ENCODE peak calls at places on chromosome 4, in eight cellular contexts. D is cardiac muscle cell; K is endodermal cell; E is tibial artery; O is CD4-positive, alpha-beta T cell; F is pancreas; P is lower lobe of right lung; X is prostate gland. B is an unnamed sample.
A peak's percentile ranks its signal among the peaks of the same experiment; 100 is the strongest.

GRCh38 chr4:182010876-182011275 is 232.3 kb upstream of the TENM3 start:
- DNase-seq in D (peak; percentile 12), K (no peak), E (no peak), O (no peak), F (no peak), P (no peak), X (no peak), B (no peak)

GRCh38 chr4:176185068-176185467 is 10.3 kb downstream of the SPATA4 start:
- DNase-seq in D (peak; percentile 42), K (no peak), E (no peak), O (no peak), F (no peak), P (no peak), X (no peak), B (no peak)

GRCh38 chr4:2733844-2734574 is 22.1 kb downstream of the TNIP2 start:
- DNase-seq in D (no peak), K (no peak), E (no peak), O (no peak), F (no peak), P (no peak), X (no peak), B (peak; percentile 27)

GRCh38 chr4:10655968-10656367 is 28.6 kb downstream of the CLNK start:
- DNase-seq in D (peak; percentile 40), K (no peak), E (no peak), O (no peak), F (no peak), P (no peak), X (no peak), B (no peak)

GRCh38 chr4:8267077-8267476 is 2.5 kb upstream of the HTRA3 start:
- DNase-seq in D (peak; percentile 88), K (peak; percentile 90), E (peak; percentile 73), O (no peak), F (peak; percentile 64), P (peak; percentile 85), X (peak; percentile 60), B (no peak)

GRCh38 chr4:155889036-155889793 is 14.3 kb upstream of the TDO2 start:
- DNase-seq in D (peak; percentile 96), K (no peak), E (peak; percentile 24), O (no peak), F (peak; percentile 39), P (no peak), X (no peak), B (no peak)

GRCh38 chr4:79258614-79259176 is 67.2 kb downstream of the NAA11 start:
- DNase-seq in D (no peak), K (no peak), E (no peak), O (no peak), F (no peak), P (no peak), X (no peak), B (no peak)

GRCh38 chr4:101678180-101678579 is 112.3 kb upstream of the BANK1 start:
- DNase-seq in D (no peak), K (no peak), E (no peak), O (no peak), F (no peak), P (no peak), X (no peak), B (no peak)

GRCh38 chr4:153159016-153159415 is 45.2 kb upstream of the TRIM2 start:
- DNase-seq in D (no peak), K (no peak), E (no peak), O (no peak), F (no peak), P (no peak), X (no peak), B (no peak)

GRCh38 chr4:110619401-110620247 is 3.3 kb downstream of the PITX2 start:
- DNase-seq in D (no peak), K (peak; percentile 95), E (no peak), O (no peak), F (no peak), P (no peak), X (no peak), B (no peak)

GRCh38 chr4:110616162-110617062 is 6.5 kb downstream of the PITX2 start:
- DNase-seq in D (no peak), K (peak; percentile 79), E (no peak), O (no peak), F (no peak), P (no peak), X (no peak), B (no peak)

GRCh38 chr4:110617095-110617494 is 5.8 kb downstream of the PITX2 start:
- DNase-seq in D (no peak), K (no peak), E (no peak), O (no peak), F (no peak), P (no peak), X (no peak), B (no peak)

GRCh38 chr4:110619001-110619350 is 3.9 kb downstream of the PITX2 start:
- DNase-seq in D (no peak), K (no peak), E (no peak), O (no peak), F (no peak), P (no peak), X (no peak), B (no peak)

DNA sequence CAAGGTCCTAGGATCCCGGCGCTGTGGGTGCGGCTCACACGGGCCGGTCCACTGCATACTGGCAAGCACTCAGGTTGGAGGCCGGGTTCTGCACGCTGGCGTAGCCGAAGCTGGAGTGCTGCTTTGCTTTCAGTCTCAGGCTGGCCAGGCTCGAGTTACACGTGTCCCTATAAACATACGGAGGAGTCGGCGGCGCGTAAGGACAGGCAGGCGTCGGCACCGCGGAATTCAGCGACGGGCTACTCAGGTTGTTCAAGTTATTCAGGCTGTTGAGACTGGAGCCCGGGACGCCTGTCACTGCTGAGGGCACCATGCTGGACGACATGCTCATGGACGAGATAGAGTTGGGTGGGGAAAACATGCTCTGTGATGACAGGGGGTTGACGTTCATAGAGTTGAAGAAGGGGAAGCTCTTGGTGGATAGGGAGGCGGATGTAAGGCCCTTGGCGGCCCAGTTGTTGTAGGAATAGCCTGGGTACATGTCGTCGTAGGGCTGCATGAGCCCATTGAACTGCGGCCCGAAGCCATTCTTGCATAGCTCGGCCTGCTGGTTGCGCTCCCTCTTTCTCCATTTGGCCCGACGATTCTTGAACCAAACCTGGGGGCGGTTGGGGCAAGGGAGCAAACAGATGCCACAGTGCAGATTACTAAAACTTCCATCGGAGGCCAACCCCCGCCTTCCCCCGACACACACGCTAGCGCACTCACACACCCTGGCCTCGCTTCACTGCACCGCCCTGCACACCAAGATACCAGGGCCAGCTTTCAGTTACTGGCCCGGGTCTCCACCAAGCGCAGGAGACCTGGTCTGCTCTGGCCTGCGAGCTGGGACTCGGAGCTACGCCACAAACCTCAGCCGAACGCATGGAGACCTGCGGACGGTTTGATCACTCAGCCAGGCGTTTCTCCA is 4.5 kb downstream of the PITX2 start:
- DNase-seq in D (no peak), K (peak; percentile 90), E (no peak), O (no peak), F (no peak), P (no peak), X (no peak), B (peak; percentile 52)
- H3K9me3 ChIP-seq in D (no peaks in the 10 kb centered on the region), K (no peaks in the 10 kb centered on the region), E (no peaks in the 10 kb centered on the region), O (peaks cover 24% of the 10 kb centered on the region), F (no peaks in the 10 kb centered on the region), P (no peaks in the 10 kb centered on the region), X (no peaks in the 10 kb centered on the region), B (no peaks in the 10 kb centered on the region)

GRCh38 chr4:37891221-37892159 is 606 bp downstream of the TBC1D1 start:
- DNase-seq in D (peak; percentile 37), K (peak; percentile 70), E (peak; percentile 57), O (peak; percentile 33), F (no peak), P (peak; percentile 57), X (peak; percentile 56), B (no peak)

GRCh38 chr4:37890501-37891220 is at the start of gene TBC1D1:
- DNase-seq in D (peak; percentile 15), K (peak; percentile 74), E (peak; percentile 81), O (peak; percentile 17), F (peak; percentile 63), P (peak; percentile 86), X (peak; percentile 74), B (no peak)

GRCh38 chr4:37895271-37895670 is 4.4 kb downstream of the TBC1D1 start:
- DNase-seq in D (no peak), K (no peak), E (no peak), O (no peak), F (no peak), P (no peak), X (no peak), B (no peak)

GRCh38 chr4:37892641-37893040 is 1.8 kb downstream of the TBC1D1 start:
- DNase-seq in D (no peak), K (no peak), E (peak; percentile 32), O (peak; percentile 14), F (no peak), P (peak; percentile 54), X (no peak), B (no peak)

GRCh38 chr4:37893164-37893563 is 2.3 kb downstream of the TBC1D1 start:
- DNase-seq in D (no peak), K (no peak), E (no peak), O (no peak), F (no peak), P (no peak), X (no peak), B (no peak)
- TF ChIP-seq CTCF in D (no peak), K (no peak), E (no peak), O (no peak), F (no peak), P (no peak), X (no peak), B (no peak)

GRCh38 chr4:71830-72229 is 18.7 kb downstream of the ZNF595 start:
- DNase-seq in D (no peak), K (no peak), E (no peak), O (no peak), F (no peak), P (no peak), X (no peak), B (no peak)
- H3K9me3 ChIP-seq in D (no peaks in the 10 kb centered on the region), K (peaks cover 84% of the 10 kb centered on the region), E (peaks cover 4% of the 10 kb centered on the region), O (peaks cover 74% of the 10 kb centered on the region), F (peaks cover 18% of the 10 kb centered on the region), P (peaks cover 80% of the 10 kb centered on the region), X (peaks cover 2% of the 10 kb centered on the region), B (peaks cover 51% of the 10 kb centered on the region)

GRCh38 chr4:6420972-6421371 is 51.4 kb downstream of the PPP2R2C start:
- DNase-seq in D (no peak), K (peak; percentile 62), E (no peak), O (no peak), F (no peak), P (no peak), X (no peak), B (no peak)

GRCh38 chr4:6423575-6423974 is 48.8 kb downstream of the PPP2R2C start:
- DNase-seq in D (no peak), K (no peak), E (no peak), O (no peak), F (no peak), P (no peak), X (no peak), B (no peak)

GRCh38 chr4:6422866-6423265 is 49.5 kb downstream of the PPP2R2C start:
- DNase-seq in D (no peak), K (no peak), E (no peak), O (no peak), F (no peak), P (no peak), X (no peak), B (no peak)

GRCh38 chr4:6421397-6421796 is 51.0 kb downstream of the PPP2R2C start:
- DNase-seq in D (no peak), K (no peak), E (no peak), O (no peak), F (no peak), P (no peak), X (no peak), B (no peak)

DNA sequence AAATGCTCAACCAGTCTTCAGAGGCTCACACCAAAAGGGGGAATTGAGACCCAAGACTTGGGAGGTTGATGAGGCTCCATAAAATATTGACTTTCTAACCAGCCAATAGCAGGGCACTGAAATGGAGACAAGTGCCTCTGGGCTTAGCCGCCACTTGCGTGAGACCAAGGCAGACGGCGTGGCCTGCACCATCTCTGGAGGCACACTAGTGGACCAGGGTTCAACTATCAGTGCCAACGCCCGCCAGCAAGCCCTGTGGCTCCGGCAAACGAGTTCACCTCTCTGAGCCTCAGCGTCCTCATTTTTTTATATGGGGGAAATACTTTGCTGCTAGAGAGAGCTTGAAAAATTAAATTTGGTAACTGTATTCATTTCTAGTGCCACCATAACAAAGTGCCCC is 50.3 kb downstream of the PPP2R2C start:
- DNase-seq in D (no peak), K (no peak), E (no peak), O (no peak), F (no peak), P (no peak), X (no peak), B (no peak)
- TF ChIP-seq CTCF in D (no peak), K (no peak), E (no peak), O (no peak), F (no peak), P (no peak), X (no peak), B (no peak)

B was measured in RWPE2.